ENCODE peak calls at places on chromosome 3, in four cellular contexts. T, P, D and E are unnamed samples. For H3K36me3, the result is how much of the 10 kb centered on the place peaks cover.

GRCh38 chr3:179098388-179099077 is 26.9 kb upstream of the ZMAT3 start:
- DNase-seq in T (no peak), P (no peak), D (no peak), E (no peak)

GRCh38 chr3:58665410-58665809 is 1.2 kb downstream of the FAM3D start:
- DNase-seq in T (no peak), P (peak), D (no peak), E (no peak)

GRCh38 chr3:184228376-184229137 is 828 bp upstream of the VWA5B2 start:
- DNase-seq in T (no peak), P (no peak), D (no peak), E (no peak)

GRCh38 chr3:190229632-190230424 is 92.4 kb downstream of the CLDN1 start:
- DNase-seq in T (no peak), P (no peak), D (no peak), E (peak)

GRCh38 chr3:46187876-46188275 is 20.2 kb downstream of the CCR1 start:
- DNase-seq in T (no peak), P (no peak), D (no peak), E (no peak)

GRCh38 chr3:38617586-38617985 is 31.9 kb downstream of the SCN5A start:
- DNase-seq in T (no peak), P (no peak), D (no peak), E (no peak)

GRCh38 chr3:16102905-16103364 is 71.5 kb upstream of the GALNT15 start:
- DNase-seq in T (no peak), P (no peak), D (peak), E (peak)

GRCh38 chr3:152779649-152780048 is 55.3 kb upstream of the P2RY1 start:
- DNase-seq in T (no peak), P (no peak), D (no peak), E (no peak)

GRCh38 chr3:9349321-9350117 is 13.3 kb upstream of the THUMPD3 start:
- DNase-seq in T (no peak), P (no peak), D (peak), E (peak)

DNA sequence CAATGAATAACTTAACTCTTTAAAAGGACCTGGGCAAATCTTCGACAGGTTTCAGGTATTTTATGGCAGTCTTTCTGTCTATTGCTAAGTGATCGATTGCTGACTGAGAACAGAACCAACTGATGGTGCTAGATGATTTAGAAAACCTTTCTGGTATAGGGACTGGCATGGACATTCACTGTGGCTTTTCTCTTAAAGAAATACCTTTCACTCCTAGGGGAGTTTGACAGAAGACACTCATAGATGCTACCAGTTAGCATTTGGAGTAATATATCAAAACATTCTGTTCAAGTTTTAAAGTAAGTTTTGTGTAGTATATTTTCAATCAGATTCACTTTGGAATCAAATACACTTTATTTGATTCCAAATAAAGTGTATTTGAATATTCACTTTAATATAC is 692 bp downstream of the PPARG start:
- DNase-seq in T (no peak), P (no peak), D (no peak), E (no peak)
- H3K4me3 ChIP-seq in T (peak), P (no peak), D (peak), E (no peak)

DNA sequence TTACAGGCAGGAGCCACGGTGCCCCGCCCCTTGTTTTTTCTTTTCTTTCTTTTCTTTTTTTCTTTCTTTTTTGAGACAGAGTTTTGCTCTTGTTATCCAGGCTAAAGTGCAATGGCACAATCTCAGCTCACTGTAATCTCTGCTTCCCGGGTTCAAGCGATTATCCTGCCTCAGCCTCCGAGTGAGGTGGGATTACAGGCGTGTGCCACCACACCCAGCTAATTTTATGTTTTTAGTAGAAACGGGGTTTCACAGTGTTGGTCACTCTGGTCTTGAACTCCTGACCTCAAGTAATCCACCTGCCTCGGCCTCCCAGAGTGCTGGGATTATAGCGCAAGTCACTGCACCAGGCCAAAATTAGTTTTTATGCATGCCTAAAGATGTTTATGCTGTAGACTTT is 2.5 kb downstream of the RPL35A start:
- DNase-seq in T (no peak), P (no peak), D (no peak), E (no peak)
- TF ChIP-seq CTCF in T (no peak), P (no peak), D (no peak), E (no peak)

DNA sequence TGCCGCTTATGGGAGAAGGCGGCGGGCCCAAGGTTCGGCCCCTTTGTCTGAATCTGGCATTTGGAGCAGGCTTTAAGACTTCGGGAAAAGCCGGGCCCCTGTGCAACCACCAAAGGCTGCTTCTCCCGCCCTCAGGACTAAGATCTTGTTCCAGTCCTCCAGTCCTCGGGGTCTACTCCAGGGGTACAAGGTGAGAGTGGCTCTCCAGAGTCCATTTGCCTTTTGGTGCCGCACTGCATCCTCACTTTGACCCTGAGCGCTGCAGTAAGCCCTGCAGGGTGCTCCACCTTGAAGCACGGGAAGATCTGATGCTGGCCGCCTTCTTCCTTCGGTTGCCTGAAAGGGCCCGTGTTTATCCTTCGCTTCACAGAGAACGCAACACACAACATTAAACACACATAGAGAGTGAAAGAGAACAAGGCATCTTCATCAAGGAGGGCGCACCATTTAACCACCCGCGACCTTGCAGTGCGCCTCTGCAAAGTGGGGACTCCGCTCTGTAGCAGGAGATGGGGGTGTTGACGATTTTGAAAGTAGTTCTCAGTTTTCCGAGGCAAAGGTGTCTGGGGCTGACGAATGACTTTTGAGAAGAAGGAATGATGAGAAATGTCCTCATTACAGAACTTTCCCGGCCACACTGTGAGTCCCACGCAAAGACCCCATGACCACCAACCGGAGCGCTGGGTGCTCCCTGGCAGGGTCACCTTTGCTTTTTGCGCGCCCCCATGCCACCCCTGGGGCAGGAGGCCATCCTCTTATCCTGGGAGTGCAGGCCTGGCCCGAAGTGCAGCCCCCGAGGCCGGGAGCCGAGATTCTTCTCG is 1.0 kb downstream of the PIGZ start:
- DNase-seq in T (no peak), P (no peak), D (no peak), E (no peak)
- H3K36me3 ChIP-seq in T (under half), P (under half), D (under half), E (under half)

GRCh38 chr3:144763878-144764454 is 792.3 kb downstream of the DIPK2A start:
- DNase-seq in T (no peak), P (no peak), D (no peak), E (no peak)
- H3K4me3 ChIP-seq in T (no peak), P (no peak), D (no peak), E (no peak)

GRCh38 chr3:32154180-32154579 is 47.8 kb downstream of the GPD1L start:
- DNase-seq in T (no peak), P (no peak), D (peak), E (no peak)
- TF ChIP-seq CTCF in T (no peak), P (no peak), D (peak), E (peak)

DNA sequence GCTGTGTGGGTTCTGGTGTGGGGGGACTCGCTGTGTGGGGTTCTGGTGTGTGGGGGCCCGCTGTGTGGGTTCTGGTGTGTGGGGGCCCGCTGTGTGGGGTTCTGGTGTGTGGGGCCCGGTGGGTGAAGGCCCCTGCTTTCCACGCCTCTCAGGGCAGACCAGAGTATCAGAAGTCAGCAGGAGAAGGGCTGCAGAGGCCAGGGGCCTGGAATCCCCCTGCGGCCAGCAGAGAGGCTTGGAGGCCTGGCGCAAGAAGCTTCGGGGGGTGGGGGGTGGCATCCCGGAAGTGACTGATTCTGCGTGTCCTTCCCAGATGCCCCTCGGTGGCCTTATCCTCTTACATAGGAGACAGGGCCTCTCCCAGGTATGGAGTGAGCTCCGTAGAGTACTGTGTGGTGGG is 37.4 kb downstream of the TNK2 start:
- DNase-seq in T (no peak), P (no peak), D (no peak), E (no peak)
- H3K36me3 ChIP-seq in T (under half), P (under half), D (under half), E (under half)